ENCODE peak calls at places on chromosomes 13 and 19, in five cellular contexts. B, Y, G, W and H are unnamed samples.

GRCh38 chr19:27793128-27793643 is 1419.8 kb downstream of the UQCRFS1 start:
- DNase-seq in W (peak), Y (peak), G (peak), B (peak), H (peak)

GRCh38 chr19:20858861-20859260 is 64.2 kb upstream of the ZNF85 start:
- DNase-seq in Y (no peak), W (no peak), B (no peak), G (no peak), H (no peak)

GRCh38 chr19:10419646-10420443 is 493 bp upstream of the PDE4A start:
- DNase-seq in B (peak), W (no peak), Y (peak), G (no peak), H (peak)

GRCh38 chr13:48334534-48335127 is 31.1 kb downstream of the RB1 start:
- DNase-seq in Y (peak), W (peak), G (peak), B (no peak), H (peak)

GRCh38 chr13:113096052-113096744 is 9.4 kb upstream of the F7 start:
- DNase-seq in G (no peak), B (no peak), Y (no peak), W (no peak), H (no peak)

GRCh38 chr13:45490068-45490467 is 25.3 kb downstream of the COG3 start:
- DNase-seq in W (no peak), Y (peak), G (peak), B (no peak), H (peak)

GRCh38 chr19:48397263-48397635 is 3.8 kb downstream of the GRIN2D start:
- DNase-seq in W (no peak), B (no peak), G (no peak), Y (no peak), H (no peak)

GRCh38 chr13:111298214-111298975 is 22.0 kb upstream of the TEX29 start:
- DNase-seq in Y (no peak), W (no peak), G (no peak), B (no peak), H (no peak)

GRCh38 chr13:50916701-50917184 is 7.2 kb downstream of the RNASEH2B start:
- DNase-seq in Y (no peak), W (no peak), G (no peak), B (no peak), H (no peak)

GRCh38 chr19:10352764-10353671 is 13.6 kb upstream of the ICAM3 start:
- DNase-seq in G (no peak), W (no peak), B (no peak), Y (peak), H (no peak)

GRCh38 chr19:53978975-53979801 is 12.2 kb upstream of the CACNG6 start:
- DNase-seq in B (no peak), Y (no peak), W (no peak), G (no peak), H (no peak)

GRCh38 chr19:28468701-28469459 is 744.1 kb downstream of the UQCRFS1 start:
- DNase-seq in B (no peak), W (no peak), Y (no peak), G (no peak), H (no peak)

GRCh38 chr19:47374876-47375693 is 26.0 kb downstream of the DHX34 start:
- DNase-seq in G (no peak), W (no peak), Y (no peak), B (no peak), H (no peak)

GRCh38 chr19:49888478-49888901 is 8.2 kb downstream of the IL4I1 start:
- DNase-seq in Y (no peak), W (no peak), B (no peak), G (no peak), H (no peak)

GRCh38 chr13:93771229-93771628 is 544.6 kb downstream of the GPC6 start:
- DNase-seq in W (no peak), Y (no peak), G (no peak), B (no peak), H (no peak)

GRCh38 chr19:6679139-6679538 is 9.2 kb upstream of the TNFSF14 start:
- DNase-seq in B (no peak), G (no peak), Y (no peak), W (no peak), H (no peak)

GRCh38 chr19:262125-262524 is 29.1 kb downstream of the PLPP2 start:
- DNase-seq in G (no peak), Y (no peak), B (no peak), W (no peak), H (peak)

GRCh38 chr13:29754486-29754806 is 96.0 kb downstream of the UBL3 start:
- DNase-seq in Y (no peak), G (peak), W (no peak), B (no peak), H (no peak)

GRCh38 chr19:19405919-19406877 is 723 bp downstream of the GATAD2A start:
- DNase-seq in B (peak), G (no peak), W (no peak), Y (peak), H (peak)
- TF ChIP-seq FOXM1 in B (no peak), G (no peak), W (no peak), Y (no peak), H (no peak)

DNA sequence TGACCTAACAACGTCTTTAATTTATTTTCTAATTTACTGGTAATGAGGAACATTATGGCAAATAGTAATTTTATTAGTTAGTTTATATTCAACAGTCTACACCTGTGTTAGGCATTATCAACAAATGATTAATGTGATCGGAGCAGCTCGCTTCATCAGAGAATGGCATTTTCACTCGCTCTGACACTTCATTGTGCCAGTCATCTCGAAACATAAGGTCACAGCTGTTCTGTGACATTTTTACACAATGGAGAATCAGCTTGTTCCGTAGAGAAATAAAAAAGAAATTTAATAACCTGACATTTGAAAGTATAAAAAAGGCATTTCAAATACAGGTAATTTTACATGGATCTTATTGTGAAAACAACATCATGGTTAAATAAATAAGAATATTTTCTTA is 858.4 kb downstream of the SLITRK6 start:
- DNase-seq in W (no peak), G (no peak), B (no peak), Y (no peak), H (no peak)
- TF ChIP-seq FOXM1 in W (no peak), G (no peak), B (no peak), Y (no peak), H (no peak)

DNA sequence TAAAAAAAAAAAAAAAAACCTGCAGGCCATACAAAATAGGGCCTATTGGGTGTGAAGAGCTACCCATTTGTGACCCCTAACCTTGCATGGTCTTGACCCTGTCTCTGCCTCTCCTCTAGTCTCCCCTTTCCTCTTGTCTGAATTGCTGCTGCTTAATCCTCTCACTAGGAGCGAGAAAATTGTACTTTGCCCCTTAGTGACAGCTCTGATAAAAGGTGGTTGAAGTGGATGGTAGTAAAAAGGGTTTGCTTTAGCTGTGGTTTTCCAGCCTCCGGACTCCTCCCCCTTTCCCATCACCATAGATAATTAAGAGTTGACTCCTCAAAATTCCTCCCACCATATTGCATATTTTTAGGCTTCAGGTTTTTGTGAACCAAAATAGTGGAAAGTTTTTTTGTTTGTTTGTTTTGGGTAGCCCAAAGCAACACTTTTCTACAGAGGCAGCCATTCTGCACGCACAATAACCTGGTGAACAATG is 23.5 kb downstream of the ACTN4 start:
- DNase-seq in B (no peak), Y (no peak), G (peak), W (no peak), H (no peak)
- TF ChIP-seq FOXM1 in B (no peak), Y (no peak), G (no peak), W (no peak), H (no peak)

DNA sequence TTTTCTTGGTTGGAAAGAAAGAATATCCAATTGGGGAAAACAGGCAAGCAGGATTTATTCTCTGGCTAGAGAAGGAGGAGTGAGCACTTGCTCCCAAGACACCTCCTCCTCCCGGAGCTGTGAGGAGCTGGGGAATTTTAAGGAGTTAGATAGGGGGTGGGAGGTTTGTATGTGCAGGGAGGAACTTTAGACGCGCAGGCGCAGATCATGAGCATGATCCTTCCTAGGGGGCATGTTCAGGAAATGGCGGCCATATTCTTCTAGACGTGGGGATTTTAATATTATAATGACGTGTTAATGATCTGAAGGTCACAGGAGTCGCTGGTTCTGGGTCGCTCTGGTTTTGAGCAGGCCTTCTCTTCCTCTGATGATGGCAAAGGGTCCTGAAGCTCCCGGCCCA is 156.3 kb upstream of the KL start:
- DNase-seq in W (no peak), G (no peak), Y (peak), B (no peak), H (no peak)
- TF ChIP-seq FOXM1 in W (no peak), G (no peak), Y (no peak), B (no peak), H (no peak)

DNA sequence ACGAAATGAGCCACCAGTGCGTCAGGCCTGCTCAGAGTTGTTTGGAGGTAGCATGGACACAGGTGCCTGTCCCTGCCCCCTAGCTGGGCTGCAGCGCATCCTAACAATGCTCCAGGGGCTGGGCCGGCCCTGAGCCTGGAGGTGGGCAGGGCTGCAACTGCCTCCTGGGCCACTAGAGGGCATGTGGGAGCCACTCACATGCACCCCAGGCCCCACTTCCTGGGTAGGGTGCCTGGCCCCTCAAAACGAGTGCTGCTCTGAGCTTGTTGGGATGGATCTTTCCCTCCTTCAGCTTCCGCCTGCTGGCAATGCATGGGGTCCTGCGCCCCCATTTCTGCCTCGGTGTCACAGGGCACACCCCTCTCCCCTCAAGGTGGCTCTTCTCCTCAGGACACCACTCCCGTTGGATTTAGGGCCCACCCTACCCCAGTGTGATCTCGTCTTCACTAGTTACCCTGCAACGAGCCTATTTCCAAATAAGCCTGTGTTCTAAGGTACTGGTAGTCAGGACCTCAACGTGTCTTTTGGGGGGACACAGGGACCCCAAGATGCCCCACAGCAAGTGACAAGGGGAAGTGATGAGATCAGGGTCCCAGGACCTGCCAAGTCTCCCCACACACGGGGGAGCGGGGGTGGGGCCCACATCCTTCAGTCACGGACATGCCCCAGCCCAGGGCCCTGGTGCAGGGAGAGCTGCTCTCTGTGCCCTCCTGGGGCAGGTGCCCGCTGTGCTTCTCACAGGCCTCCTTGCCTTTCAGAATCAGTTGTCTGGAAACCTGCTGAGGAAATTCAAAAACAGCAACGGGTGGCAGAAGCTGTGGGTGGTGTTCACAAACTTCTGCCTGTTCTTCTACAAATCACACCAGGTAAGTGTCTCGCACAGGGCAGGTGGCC is 131.3 kb downstream of the STK24 start:
- DNase-seq in Y (peak), B (peak), W (peak), G (peak), H (peak)
- TF ChIP-seq FOXM1 in Y (no peak), B (no peak), W (no peak), G (no peak), H (no peak)